ENCODE peak calls at places on chromosomes 12 and 14, in four cellular contexts. P, J, Y and W are unnamed samples.
A peak's percentile ranks its signal among the peaks of the same experiment; 100 is the strongest.

GRCh38 chr14:21057803-21058675 is at the start of gene RNASE8:
- DNase-seq in J (no peak), P (no peak), Y (no peak), W (no peak)

GRCh38 chr12:64796205-64796845 is 28.1 kb upstream of the TBC1D30 start:
- DNase-seq in J (peak; percentile 65), P (peak; percentile 54), Y (no peak), W (peak; percentile 62)

GRCh38 chr14:22448905-22449611 is 140.0 kb downstream of the DAD1 start:
- DNase-seq in P (no peak), J (no peak), Y (no peak), W (no peak)

GRCh38 chr12:131834798-131835615 is 6.8 kb downstream of the MMP17 start:
- DNase-seq in J (no peak), Y (peak; percentile 78), P (no peak), W (no peak)

GRCh38 chr12:6684609-6685008 is 4.6 kb downstream of the ZNF384 start:
- DNase-seq in P (peak; percentile 53), Y (no peak), J (peak; percentile 52), W (no peak)

GRCh38 chr14:22122227-22123187 is 448.9 kb upstream of the OR4E1 start:
- DNase-seq in Y (no peak), P (no peak), J (no peak), W (no peak)

GRCh38 chr12:46944771-46945170 is 119.0 kb upstream of the SLC38A4 start:
- DNase-seq in J (no peak), Y (no peak), P (no peak), W (no peak)

GRCh38 chr12:31021181-31021580 is 52.5 kb upstream of the DDX11 start:
- DNase-seq in J (no peak), Y (no peak), P (no peak), W (no peak)

GRCh38 chr14:63757211-63757610 is 29.3 kb upstream of the SGPP1 start:
- DNase-seq in Y (no peak), P (no peak), J (no peak), W (no peak)

GRCh38 chr14:71322660-71323250 is 415.5 kb downstream of the PCNX1 start:
- DNase-seq in P (peak; percentile 55), J (peak; percentile 26), Y (no peak), W (no peak)

GRCh38 chr12:109916045-109916444 is 16.0 kb downstream of the TCHP start:
- DNase-seq in P (no peak), Y (no peak), J (no peak), W (no peak)

GRCh38 chr12:125902991-125903390 is 837.8 kb downstream of the AACS start:
- DNase-seq in Y (no peak), P (no peak), J (no peak), W (no peak)

GRCh38 chr14:101472518-101472849 is 88.8 kb upstream of the DIO3 start:
- DNase-seq in P (no peak), Y (no peak), J (no peak), W (no peak)

GRCh38 chr14:80959448-80960006 is 4.1 kb downstream of the TSHR start:
- DNase-seq in J (peak; percentile 47), P (peak; percentile 72), Y (no peak), W (no peak)

GRCh38 chr14:105999361-106000028 is 473.1 kb downstream of the TMEM121 start:
- DNase-seq in P (peak; percentile 62), Y (no peak), J (peak; percentile 56), W (no peak)

GRCh38 chr14:35878272-35879140 is 52.4 kb downstream of the BRMS1L start:
- DNase-seq in Y (no peak), J (no peak), P (no peak), W (peak; percentile 24)

GRCh38 chr12:96136129-96136528 is 58.0 kb upstream of the ELK3 start:
- DNase-seq in P (no peak), J (no peak), Y (no peak), W (no peak)

GRCh38 chr14:23614395-23614828 is 21.8 kb upstream of the DHRS2 start:
- DNase-seq in Y (no peak), J (no peak), P (no peak), W (no peak)

GRCh38 chr14:102848830-102849521 is 71.7 kb downstream of the TRAF3 start:
- DNase-seq in J (no peak), Y (no peak), P (no peak), W (no peak)

GRCh38 chr14:68076451-68076850 is 256.9 kb downstream of the RAD51B start:
- DNase-seq in J (no peak), Y (no peak), P (no peak), W (no peak)

GRCh38 chr14:68974759-68975347 is 4.2 kb downstream of the ACTN1 start:
- DNase-seq in J (no peak), Y (no peak), P (no peak), W (no peak)

GRCh38 chr12:12689672-12690287 is 6.2 kb downstream of the GPR19 start:
- DNase-seq in Y (no peak), P (no peak), J (no peak), W (no peak)

GRCh38 chr12:46266869-46267617 is 1.8 kb downstream of the SLC38A1 start:
- DNase-seq in P (peak; percentile 86), J (peak; percentile 84), Y (peak; percentile 87), W (no peak)

GRCh38 chr14:69260246-69260978 is 454 bp downstream of the GALNT16 start:
- DNase-seq in Y (no peak), P (no peak), J (no peak), W (no peak)

GRCh38 chr14:53391631-53392030 is 238.5 kb upstream of the DDHD1 start:
- DNase-seq in J (no peak), Y (no peak), P (no peak), W (peak; percentile 34)

GRCh38 chr12:47939009-47939601 is 24.3 kb upstream of the TMEM106C start:
- DNase-seq in Y (no peak), J (no peak), P (no peak), W (no peak)

GRCh38 chr12:116547955-116548471 is 11.2 kb upstream of the MAP1LC3B2 start:
- DNase-seq in P (no peak), J (no peak), Y (no peak), W (no peak)

GRCh38 chr12:1435456-1435855 is 158.9 kb downstream of the FBXL14 start:
- DNase-seq in Y (no peak), J (no peak), P (no peak), W (no peak)

GRCh38 chr12:12645485-12645884 is 33.8 kb downstream of the CREBL2 start:
- DNase-seq in J (peak; percentile 51), P (peak; percentile 70), Y (no peak), W (no peak)

GRCh38 chr12:112389228-112389627 is 7.0 kb upstream of the HECTD4 start:
- DNase-seq in J (no peak), Y (no peak), P (no peak), W (no peak)

GRCh38 chr14:86357866-86358265 is 827.9 kb downstream of the FLRT2 start:
- DNase-seq in P (no peak), J (no peak), Y (no peak), W (no peak)

GRCh38 chr12:50557421-50557820 is 52.6 kb downstream of the DIP2B start:
- DNase-seq in P (no peak), J (no peak), Y (no peak), W (no peak)

GRCh38 chr14:101839236-101839635 is 77.7 kb downstream of the PPP2R5C start:
- DNase-seq in P (peak; percentile 59), Y (no peak), J (peak; percentile 37), W (no peak)

GRCh38 chr12:57248934-57249742 is 1.8 kb downstream of the STAC3 start:
- DNase-seq in J (no peak), P (no peak), Y (no peak), W (no peak)

GRCh38 chr14:90726656-90727055 is 89.6 kb downstream of the TTC7B start:
- DNase-seq in P (no peak), Y (no peak), J (no peak), W (no peak)

GRCh38 chr12:120238224-120238616 is 27.3 kb downstream of the PXN start:
- DNase-seq in Y (no peak), P (no peak), J (no peak), W (no peak)

GRCh38 chr12:13044859-13045384 is 741 bp downstream of the FAM234B start:
- DNase-seq in P (no peak), Y (no peak), J (no peak), W (peak; percentile 12)